ENCODE peak calls at places on chromosomes 2 and 18, in nine cellular contexts. B, M, O, L, V, X, D, K and P are unnamed samples.

GRCh38 chr2:73217826-73218225 is 3.8 kb downstream of the SMYD5 start:
- DNase-seq in B (no peak), M (no peak), O (no peak), L (no peak), V (no peak), X (no peak), D (no peak), K (no peak), P (no peak)

GRCh38 chr2:154681741-154682140 is 16.8 kb upstream of the KCNJ3 start:
- DNase-seq in B (no peak), M (no peak), O (no peak), L (no peak), V (no peak), X (no peak), D (no peak), K (no peak), P (no peak)

GRCh38 chr2:112137516-112138142 is 556 bp upstream of the FBLN7 start:
- DNase-seq in B (no peak), M (no peak), O (peak; percentile 38), L (no peak), V (no peak), X (no peak), D (no peak), K (peak; percentile 40), P (no peak)

GRCh38 chr2:189143930-189144329 is 35.6 kb downstream of the COL5A2 start:
- DNase-seq in B (no peak), M (no peak), O (no peak), L (no peak), V (no peak), X (no peak), D (no peak), K (peak; percentile 57), P (no peak)

GRCh38 chr2:196453613-196454047 is 185.9 kb upstream of the CCDC150 start:
- DNase-seq in B (no peak), M (peak; percentile 72), O (peak; percentile 34), L (no peak), V (peak; percentile 6), X (peak; percentile 8), D (no peak), K (peak; percentile 64), P (no peak)

GRCh38 chr2:230870544-230871360 is 6.0 kb downstream of the ITM2C start:
- DNase-seq in B (peak; percentile 44), M (no peak), O (peak; percentile 22), L (no peak), V (no peak), X (no peak), D (no peak), K (no peak), P (no peak)

GRCh38 chr2:133777607-133778006 is 209.3 kb upstream of the NCKAP5 start:
- DNase-seq in B (no peak), M (no peak), O (no peak), L (no peak), V (no peak), X (peak; percentile 31), D (no peak), K (no peak), P (no peak)

GRCh38 chr18:34710430-34711386 is 610 bp downstream of the DTNA start:
- DNase-seq in B (no peak), M (no peak), O (no peak), L (no peak), V (no peak), X (no peak), D (peak; percentile 30), K (peak; percentile 14), P (no peak)

GRCh38 chr18:25351773-25352628 is at the start of gene ZNF521:
- DNase-seq in B (peak; percentile 80), M (no peak), O (peak; percentile 78), L (peak; percentile 14), V (no peak), X (peak; percentile 72), D (peak; percentile 86), K (peak; percentile 93), P (peak; percentile 24)

GRCh38 chr2:29113891-29114321 is 1.3 kb upstream of the CLIP4 start:
- DNase-seq in B (peak; percentile 89), M (no peak), O (peak; percentile 36), L (no peak), V (no peak), X (no peak), D (peak; percentile 23), K (peak; percentile 56), P (no peak)

GRCh38 chr2:219728993-219729487 is 101.6 kb downstream of the SLC4A3 start:
- DNase-seq in B (no peak), M (no peak), O (no peak), L (no peak), V (no peak), X (no peak), D (no peak), K (no peak), P (no peak)

GRCh38 chr18:51623653-51624052 is 426.2 kb upstream of the MEX3C start:
- DNase-seq in B (no peak), M (no peak), O (no peak), L (no peak), V (no peak), X (no peak), D (no peak), K (no peak), P (no peak)

GRCh38 chr18:37734406-37734805 is 168.8 kb upstream of the CELF4 start:
- DNase-seq in B (no peak), M (no peak), O (no peak), L (no peak), V (no peak), X (no peak), D (no peak), K (no peak), P (no peak)

GRCh38 chr2:226423498-226423960 is 376.1 kb downstream of the IRS1 start:
- DNase-seq in B (peak; percentile 41), M (no peak), O (no peak), L (no peak), V (no peak), X (peak; percentile 4), D (no peak), K (no peak), P (peak; percentile 1)

GRCh38 chr2:134549104-134549503 is 169.7 kb downstream of the TMEM163 start:
- DNase-seq in B (no peak), M (no peak), O (no peak), L (no peak), V (no peak), X (no peak), D (no peak), K (peak; percentile 57), P (no peak)

GRCh38 chr2:120323807-120324399 is 22.0 kb upstream of the INHBB start:
- DNase-seq in B (no peak), M (no peak), O (no peak), L (no peak), V (no peak), X (no peak), D (no peak), K (no peak), P (no peak)

GRCh38 chr18:52069201-52069600 is 270.8 kb upstream of the DCC start:
- DNase-seq in B (no peak), M (no peak), O (no peak), L (no peak), V (no peak), X (no peak), D (no peak), K (no peak), P (no peak)

GRCh38 chr18:78737006-78737915 is 242.4 kb upstream of the SALL3 start:
- DNase-seq in B (no peak), M (no peak), O (no peak), L (no peak), V (no peak), X (no peak), D (no peak), K (no peak), P (no peak)

GRCh38 chr2:165376571-165376975 is 92.9 kb upstream of the CSRNP3 start:
- DNase-seq in B (no peak), M (no peak), O (no peak), L (no peak), V (no peak), X (no peak), D (peak; percentile 14), K (no peak), P (no peak)

GRCh38 chr2:240983996-240984498 is 14.4 kb upstream of the SNED1 start:
- DNase-seq in B (peak; percentile 48), M (no peak), O (no peak), L (no peak), V (no peak), X (no peak), D (no peak), K (no peak), P (no peak)

GRCh38 chr2:52387937-52388590 is 1356.1 kb upstream of the NRXN1 start:
- DNase-seq in B (no peak), M (no peak), O (no peak), L (no peak), V (no peak), X (no peak), D (no peak), K (no peak), P (no peak)

GRCh38 chr18:41391616-41392610 is 563.1 kb upstream of the PIK3C3 start:
- DNase-seq in B (peak; percentile 47), M (no peak), O (peak; percentile 41), L (no peak), V (no peak), X (peak; percentile 33), D (no peak), K (peak; percentile 58), P (no peak)

GRCh38 chr2:127187831-127188230 is 32.3 kb downstream of the CYP27C1 start:
- DNase-seq in B (no peak), M (no peak), O (no peak), L (no peak), V (no peak), X (no peak), D (no peak), K (no peak), P (no peak)

GRCh38 chr18:58559427-58560186 is 69.3 kb downstream of the ALPK2 start:
- DNase-seq in B (no peak), M (no peak), O (no peak), L (no peak), V (no peak), X (no peak), D (no peak), K (no peak), P (no peak)

GRCh38 chr18:34806527-34806926 is 96.4 kb downstream of the DTNA start:
- DNase-seq in B (no peak), M (no peak), O (no peak), L (no peak), V (no peak), X (no peak), D (no peak), K (no peak), P (no peak)

GRCh38 chr2:218820746-218821369 is 10.7 kb downstream of the PRKAG3 start:
- DNase-seq in B (no peak), M (no peak), O (no peak), L (no peak), V (no peak), X (no peak), D (no peak), K (no peak), P (no peak)

GRCh38 chr2:16665746-16666452 is at the start of gene CYRIA:
- DNase-seq in B (peak; percentile 77), M (no peak), O (peak; percentile 85), L (peak; percentile 10), V (no peak), X (peak; percentile 59), D (no peak), K (peak; percentile 74), P (peak; percentile 30)

GRCh38 chr2:231425811-231426703 is 30.5 kb downstream of the B3GNT7 start:
- DNase-seq in B (peak; percentile 34), M (no peak), O (no peak), L (peak; percentile 24), V (peak; percentile 21), X (no peak), D (no peak), K (no peak), P (peak; percentile 71)

GRCh38 chr18:56382541-56382940 is 255.9 kb downstream of the TXNL1 start:
- DNase-seq in B (no peak), M (no peak), O (no peak), L (no peak), V (no peak), X (no peak), D (no peak), K (no peak), P (no peak)

GRCh38 chr2:43333656-43334144 is 107.3 kb upstream of the ZFP36L2 start:
- DNase-seq in B (no peak), M (no peak), O (no peak), L (no peak), V (no peak), X (no peak), D (peak; percentile 75), K (peak; percentile 57), P (no peak)

GRCh38 chr2:97747716-97748115 is 34.3 kb downstream of the ZAP70 start:
- DNase-seq in B (no peak), M (no peak), O (no peak), L (no peak), V (no peak), X (no peak), D (no peak), K (peak; percentile 81), P (no peak)